ENCODE peak calls at places on chromosomes 4 and X, in five cellular contexts. One of them, this sample, is unnamed.

GRCh38 chrX:14056201-14056600 is 26.5 kb upstream of the GEMIN8 start:
- DNase-seq in astrocyte: peak; percentile 2
- DNase-seq in GM23248: no peak
- DNase-seq in mesenchymal stem cell: no peak
- DNase-seq in SK-N-SH: no peak
- DNase-seq in this sample: no peak

GRCh38 chrX:7889680-7890079 is 37.5 kb downstream of the PNPLA4 start:
- DNase-seq in GM23248: peak; percentile 53
- DNase-seq in astrocyte: no peak
- DNase-seq in SK-N-SH: no peak
- DNase-seq in mesenchymal stem cell: peak; percentile 12
- DNase-seq in this sample: no peak

GRCh38 chr4:5638976-5639375 is 69.4 kb downstream of the EVC2 start:
- DNase-seq in GM23248: peak; percentile 81
- DNase-seq in SK-N-SH: no peak
- DNase-seq in mesenchymal stem cell: peak; percentile 63
- DNase-seq in astrocyte: peak; percentile 81
- DNase-seq in this sample: no peak

GRCh38 chr4:8573266-8573665 is 6.9 kb upstream of the GPR78 start:
- DNase-seq in astrocyte: no peak
- DNase-seq in GM23248: no peak
- DNase-seq in SK-N-SH: no peak
- DNase-seq in mesenchymal stem cell: no peak
- DNase-seq in this sample: no peak

GRCh38 chr4:88452941-88453340 is 4.0 kb upstream of the HERC5 start:
- DNase-seq in GM23248: no peak
- DNase-seq in mesenchymal stem cell: no peak
- DNase-seq in astrocyte: no peak
- DNase-seq in SK-N-SH: no peak
- DNase-seq in this sample: no peak

GRCh38 chrX:44308869-44309268 is 34.6 kb downstream of the EFHC2 start:
- DNase-seq in mesenchymal stem cell: no peak
- DNase-seq in SK-N-SH: no peak
- DNase-seq in astrocyte: no peak
- DNase-seq in GM23248: no peak
- DNase-seq in this sample: no peak

GRCh38 chr4:64230709-64231310 is 178.4 kb downstream of the TECRL start:
- DNase-seq in astrocyte: peak; percentile 10
- DNase-seq in GM23248: peak; percentile 0
- DNase-seq in mesenchymal stem cell: peak; percentile 15
- DNase-seq in SK-N-SH: peak; percentile 3
- DNase-seq in this sample: no peak

GRCh38 chrX:129239371-129239770 is 283.9 kb downstream of the SMARCA1 start:
- DNase-seq in astrocyte: peak; percentile 90
- DNase-seq in GM23248: peak; percentile 19
- DNase-seq in SK-N-SH: no peak
- DNase-seq in mesenchymal stem cell: no peak
- DNase-seq in this sample: no peak

GRCh38 chr4:103137446-103137827 is 37.8 kb upstream of the BDH2 start:
- DNase-seq in SK-N-SH: no peak
- DNase-seq in astrocyte: peak; percentile 39
- DNase-seq in mesenchymal stem cell: no peak
- DNase-seq in GM23248: peak; percentile 20
- DNase-seq in this sample: peak; percentile 59

GRCh38 chr4:120990246-120990645 is 67.7 kb upstream of the PRDM5 start:
- DNase-seq in astrocyte: no peak
- DNase-seq in SK-N-SH: no peak
- DNase-seq in GM23248: no peak
- DNase-seq in mesenchymal stem cell: no peak
- DNase-seq in this sample: no peak

GRCh38 chr4:118814901-118815300 is 21.0 kb downstream of the SEC24D start:
- DNase-seq in mesenchymal stem cell: no peak
- DNase-seq in GM23248: no peak
- DNase-seq in astrocyte: no peak
- DNase-seq in SK-N-SH: no peak
- DNase-seq in this sample: no peak

GRCh38 chr4:84238247-84239090 is 260.6 kb downstream of the NKX6-1 start:
- DNase-seq in GM23248: peak; percentile 68
- DNase-seq in SK-N-SH: no peak
- DNase-seq in astrocyte: peak; percentile 68
- DNase-seq in mesenchymal stem cell: no peak
- DNase-seq in this sample: no peak

GRCh38 chr4:124712417-124713212 is at the start of gene ANKRD50:
- DNase-seq in astrocyte: peak; percentile 90
- DNase-seq in GM23248: peak; percentile 97
- DNase-seq in mesenchymal stem cell: peak; percentile 96
- DNase-seq in SK-N-SH: peak; percentile 93
- DNase-seq in this sample: peak; percentile 17

GRCh38 chr4:39320381-39321115 is 45.6 kb downstream of the RFC1 start:
- DNase-seq in SK-N-SH: no peak
- DNase-seq in mesenchymal stem cell: peak; percentile 19
- DNase-seq in astrocyte: peak; percentile 49
- DNase-seq in GM23248: peak; percentile 55
- DNase-seq in this sample: no peak

GRCh38 chr4:183960912-183961569 is 55.9 kb downstream of the STOX2 start:
- DNase-seq in mesenchymal stem cell: no peak
- DNase-seq in GM23248: no peak
- DNase-seq in SK-N-SH: no peak
- DNase-seq in astrocyte: no peak
- DNase-seq in this sample: no peak
- H3K4me2 ChIP-seq in mesenchymal stem cell: no peak overlapping the region
- H3K4me2 ChIP-seq in GM23248: no peak overlapping the region
- H3K4me2 ChIP-seq in SK-N-SH: no peak overlapping the region
- H3K4me2 ChIP-seq in astrocyte: peak overlapping the region; percentile 72
- H3K4me2 ChIP-seq in this sample: no peak overlapping the region

GRCh38 chr4:128521156-128521555 is 233.5 kb upstream of the PGRMC2 start:
- DNase-seq in GM23248: peak; percentile 56
- DNase-seq in mesenchymal stem cell: peak; percentile 51
- DNase-seq in astrocyte: peak; percentile 74
- DNase-seq in SK-N-SH: no peak
- DNase-seq in this sample: no peak

GRCh38 chr4:128519163-128519810 is 231.7 kb upstream of the PGRMC2 start:
- DNase-seq in mesenchymal stem cell: no peak
- DNase-seq in SK-N-SH: no peak
- DNase-seq in astrocyte: peak; percentile 61
- DNase-seq in GM23248: peak; percentile 33
- DNase-seq in this sample: no peak

GRCh38 chr4:128517096-128517738 is 229.6 kb upstream of the PGRMC2 start:
- DNase-seq in astrocyte: no peak
- DNase-seq in GM23248: peak; percentile 77
- DNase-seq in SK-N-SH: no peak
- DNase-seq in mesenchymal stem cell: peak; percentile 49
- DNase-seq in this sample: no peak

GRCh38 chr4:128516568-128516967 is 229.0 kb upstream of the PGRMC2 start:
- DNase-seq in GM23248: peak; percentile 78
- DNase-seq in mesenchymal stem cell: peak; percentile 83
- DNase-seq in astrocyte: peak; percentile 71
- DNase-seq in SK-N-SH: no peak
- DNase-seq in this sample: no peak

DNA sequence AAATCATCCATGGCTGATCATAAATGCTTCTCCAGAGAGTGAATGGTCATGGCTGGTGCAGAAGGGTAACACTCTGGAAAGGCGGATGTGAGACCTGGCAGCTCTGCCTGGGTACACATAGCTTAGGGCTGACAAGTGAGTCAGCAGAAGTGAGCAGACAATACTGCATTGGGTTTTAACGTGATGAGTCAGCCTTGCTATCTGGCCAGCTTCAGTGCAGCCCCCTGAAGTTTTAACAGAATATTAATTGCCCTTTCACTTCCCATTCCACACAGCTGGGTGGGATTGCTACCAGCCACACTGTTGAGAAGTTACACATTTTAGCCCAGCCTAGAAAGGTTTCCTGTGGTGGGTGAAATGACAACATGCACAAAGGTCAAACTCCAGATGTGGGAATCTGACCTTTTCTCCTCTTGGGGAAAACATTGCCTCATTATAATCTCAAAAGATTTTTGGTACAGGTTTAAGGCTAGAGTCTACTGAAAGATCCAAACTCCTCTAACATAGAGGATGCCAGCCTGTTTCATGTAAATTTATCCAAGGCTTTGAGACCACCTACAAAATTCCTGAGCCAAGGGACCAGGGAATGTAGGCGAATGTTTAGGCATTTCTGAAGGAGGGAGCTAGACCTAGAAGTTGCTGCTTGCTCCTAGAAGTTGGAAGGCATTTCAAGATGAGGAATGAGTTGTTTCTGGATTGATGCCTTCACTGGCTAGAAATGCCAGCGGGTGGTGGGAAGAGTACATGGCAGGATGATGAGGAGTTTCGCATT is 230.3 kb upstream of the PGRMC2 start:
- DNase-seq in SK-N-SH: peak; percentile 31
- DNase-seq in astrocyte: peak; percentile 98
- DNase-seq in mesenchymal stem cell: peak; percentile 92
- DNase-seq in GM23248: peak; percentile 97
- DNase-seq in this sample: no peak
- H3K4me2 ChIP-seq in SK-N-SH: peak overlapping the region; percentile 64
- H3K4me2 ChIP-seq in astrocyte: peak overlapping the region; percentile 62
- H3K4me2 ChIP-seq in mesenchymal stem cell: no peak overlapping the region
- H3K4me2 ChIP-seq in GM23248: peak overlapping the region; percentile 71
- H3K4me2 ChIP-seq in this sample: peak overlapping the region; percentile 63

GRCh38 chr4:145216532-145216931 is 36.1 kb upstream of the OTUD4 start:
- DNase-seq in SK-N-SH: peak; percentile 13
- DNase-seq in astrocyte: no peak
- DNase-seq in mesenchymal stem cell: peak; percentile 41
- DNase-seq in GM23248: peak; percentile 62
- DNase-seq in this sample: no peak

GRCh38 chr4:145213245-145213644 is 32.9 kb upstream of the OTUD4 start:
- DNase-seq in GM23248: no peak
- DNase-seq in SK-N-SH: no peak
- DNase-seq in astrocyte: no peak
- DNase-seq in mesenchymal stem cell: no peak
- DNase-seq in this sample: no peak

GRCh38 chr4:145217339-145217738 is 37.0 kb upstream of the OTUD4 start:
- DNase-seq in astrocyte: no peak
- DNase-seq in mesenchymal stem cell: no peak
- DNase-seq in SK-N-SH: no peak
- DNase-seq in GM23248: no peak
- DNase-seq in this sample: no peak

GRCh38 chr4:145218251-145218650 is 37.9 kb upstream of the OTUD4 start:
- DNase-seq in SK-N-SH: no peak
- DNase-seq in mesenchymal stem cell: no peak
- DNase-seq in astrocyte: no peak
- DNase-seq in GM23248: no peak
- DNase-seq in this sample: no peak
- H3K4me2 ChIP-seq in SK-N-SH: no peak overlapping the region
- H3K4me2 ChIP-seq in mesenchymal stem cell: no peak overlapping the region
- H3K4me2 ChIP-seq in astrocyte: no peak overlapping the region
- H3K4me2 ChIP-seq in GM23248: no peak overlapping the region
- H3K4me2 ChIP-seq in this sample: no peak overlapping the region

GRCh38 chr4:78774395-78774794 is 1.8 kb upstream of the BMP2K start:
- DNase-seq in GM23248: no peak
- DNase-seq in astrocyte: no peak
- DNase-seq in SK-N-SH: no peak
- DNase-seq in mesenchymal stem cell: no peak
- DNase-seq in this sample: no peak
- H3K4me2 ChIP-seq in GM23248: peak overlapping the region; percentile 82
- H3K4me2 ChIP-seq in astrocyte: no peak overlapping the region
- H3K4me2 ChIP-seq in SK-N-SH: no peak overlapping the region
- H3K4me2 ChIP-seq in mesenchymal stem cell: no peak overlapping the region
- H3K4me2 ChIP-seq in this sample: no peak overlapping the region

GRCh38 chrX:78105944-78106650 is 2.0 kb downstream of the PGK1 start:
- DNase-seq in SK-N-SH: no peak
- DNase-seq in mesenchymal stem cell: no peak
- DNase-seq in astrocyte: no peak
- DNase-seq in GM23248: peak; percentile 26
- DNase-seq in this sample: no peak

GRCh38 chrX:78111140-78111931 is 7.3 kb downstream of the PGK1 start:
- DNase-seq in mesenchymal stem cell: no peak
- DNase-seq in astrocyte: no peak
- DNase-seq in GM23248: no peak
- DNase-seq in SK-N-SH: no peak
- DNase-seq in this sample: no peak

GRCh38 chrX:78104447-78105176 is 564 bp downstream of the PGK1 start:
- DNase-seq in astrocyte: peak; percentile 23
- DNase-seq in GM23248: peak; percentile 75
- DNase-seq in mesenchymal stem cell: peak; percentile 47
- DNase-seq in SK-N-SH: peak; percentile 19
- DNase-seq in this sample: no peak

GRCh38 chrX:78106651-78106986 is 2.6 kb downstream of the PGK1 start:
- DNase-seq in SK-N-SH: no peak
- DNase-seq in astrocyte: no peak
- DNase-seq in GM23248: no peak
- DNase-seq in mesenchymal stem cell: no peak
- DNase-seq in this sample: no peak

GRCh38 chrX:78109458-78109857 is 5.4 kb downstream of the PGK1 start:
- DNase-seq in SK-N-SH: no peak
- DNase-seq in GM23248: no peak
- DNase-seq in mesenchymal stem cell: no peak
- DNase-seq in astrocyte: no peak
- DNase-seq in this sample: no peak
- H3K4me2 ChIP-seq in SK-N-SH: no peak overlapping the region
- H3K4me2 ChIP-seq in GM23248: peak overlapping the region; percentile 88
- H3K4me2 ChIP-seq in mesenchymal stem cell: no peak overlapping the region
- H3K4me2 ChIP-seq in astrocyte: no peak overlapping the region
- H3K4me2 ChIP-seq in this sample: no peak overlapping the region

DNA sequence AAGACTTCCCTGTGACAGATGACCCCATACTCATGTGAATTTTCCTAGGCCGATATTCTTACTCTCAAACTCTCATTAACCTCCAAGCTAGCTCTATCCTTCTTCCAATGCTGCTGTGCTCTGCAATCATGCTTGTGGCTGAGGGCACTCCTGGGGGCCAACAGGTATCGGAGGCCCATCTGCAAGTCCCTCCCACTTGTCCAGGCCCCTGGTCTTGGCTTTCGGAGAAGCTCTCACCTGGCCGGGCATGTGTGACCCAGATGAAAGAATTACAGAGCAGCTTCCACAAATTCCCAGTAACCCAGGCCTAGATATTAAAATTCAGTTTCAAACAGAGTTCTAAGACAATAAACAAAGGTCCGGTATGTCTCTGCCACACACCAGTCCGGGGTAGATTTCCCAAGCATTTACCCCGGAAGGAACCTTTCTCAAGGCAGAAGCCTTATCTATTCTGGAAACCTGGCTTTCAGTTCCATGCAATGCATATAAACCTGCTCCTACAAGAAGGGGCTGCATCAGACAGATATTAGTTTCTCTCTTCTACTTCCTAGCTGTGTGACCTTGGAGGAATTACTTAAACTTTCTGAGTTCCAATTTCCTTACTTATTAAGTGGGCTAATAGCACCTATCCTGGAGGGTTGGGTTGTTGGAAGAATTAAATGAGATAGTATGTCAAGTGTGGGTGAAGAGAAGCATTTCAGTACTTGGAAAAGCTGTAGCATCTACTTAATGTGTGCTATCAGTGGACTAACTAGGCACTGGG is 270.8 kb downstream of the PTTG2 start:
- DNase-seq in GM23248: no peak
- DNase-seq in SK-N-SH: no peak
- DNase-seq in mesenchymal stem cell: no peak
- DNase-seq in astrocyte: no peak
- DNase-seq in this sample: no peak
- H3K4me2 ChIP-seq in GM23248: no peak overlapping the region
- H3K4me2 ChIP-seq in SK-N-SH: no peak overlapping the region
- H3K4me2 ChIP-seq in mesenchymal stem cell: no peak overlapping the region
- H3K4me2 ChIP-seq in astrocyte: no peak overlapping the region
- H3K4me2 ChIP-seq in this sample: peak overlapping the region; percentile 45

DNA sequence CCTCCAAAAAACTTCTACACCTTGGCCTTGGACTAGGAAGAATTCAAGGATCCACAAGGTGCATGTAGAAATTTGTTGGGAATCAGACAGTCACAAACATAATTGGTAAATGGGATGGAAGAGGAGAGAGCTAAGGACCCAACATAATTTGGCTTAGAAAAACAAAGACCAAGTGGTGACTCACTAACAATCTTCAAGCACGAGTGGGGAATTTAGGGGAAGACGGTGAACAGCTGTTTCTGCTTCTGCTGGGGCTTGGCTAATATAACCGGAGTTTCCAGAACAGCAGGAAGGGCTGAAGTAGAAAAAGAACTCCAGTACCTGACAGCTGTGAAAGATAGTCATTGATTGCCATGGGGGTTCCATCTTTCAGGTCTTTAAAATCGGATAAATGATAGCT is 290.9 kb upstream of the LDB2 start:
- DNase-seq in astrocyte: peak; percentile 83
- DNase-seq in GM23248: peak; percentile 70
- DNase-seq in SK-N-SH: no peak
- DNase-seq in mesenchymal stem cell: peak; percentile 55
- DNase-seq in this sample: no peak
- H3K4me2 ChIP-seq in astrocyte: peak overlapping the region; percentile 10
- H3K4me2 ChIP-seq in GM23248: no peak overlapping the region
- H3K4me2 ChIP-seq in SK-N-SH: no peak overlapping the region
- H3K4me2 ChIP-seq in mesenchymal stem cell: no peak overlapping the region
- H3K4me2 ChIP-seq in this sample: no peak overlapping the region